ENCODE peak calls at places on chromosomes 6 and 20, in five cellular contexts. A is foreskin fibroblast, U is ovary, V is breast epithelium, F is left lung. C is an unnamed sample.

GRCh38 chr6:122838060-122838780 is 49.2 kb downstream of the SMPDL3A start:
- DNase-seq in F (no peak), V (no peak), A (peak; percentile 16), U (no peak), C (peak; percentile 38)

GRCh38 chr6:79034865-79035264 is 43.2 kb downstream of the PHIP start:
- DNase-seq in A (no peak), V (no peak), F (no peak), U (no peak), C (peak; percentile 34)

GRCh38 chr6:16184129-16184528 is 54.3 kb upstream of the GMPR start:
- DNase-seq in A (no peak), F (no peak), V (no peak), U (no peak), C (peak; percentile 18)

GRCh38 chr6:752438-752837 is 59.5 kb upstream of the EXOC2 start:
- DNase-seq in F (no peak), U (no peak), V (no peak), A (no peak), C (no peak)

GRCh38 chr20:4929686-4930397 is 71.5 kb downstream of the SLC23A2 start:
- DNase-seq in V (no peak), A (no peak), F (no peak), U (no peak), C (peak; percentile 49)

GRCh38 chr20:48064929-48065328 is 279.6 kb upstream of the SULF2 start:
- DNase-seq in U (no peak), F (no peak), V (no peak), A (peak; percentile 35), C (peak; percentile 73)

GRCh38 chr6:25147191-25147590 is 132.0 kb upstream of the CARMIL1 start:
- DNase-seq in A (no peak), U (no peak), F (no peak), V (no peak), C (no peak)

GRCh38 chr6:82365011-82365751 is 1.6 kb downstream of the TPBG start:
- DNase-seq in A (peak; percentile 23), U (peak; percentile 40), V (peak; percentile 53), F (peak; percentile 79), C (no peak)

GRCh38 chr6:149062653-149063348 is 254.7 kb upstream of the TAB2 start:
- DNase-seq in V (no peak), F (no peak), U (no peak), A (no peak), C (no peak)

GRCh38 chr6:78243519-78243918 is 590.7 kb downstream of the MEI4 start:
- DNase-seq in F (no peak), U (no peak), V (no peak), A (peak; percentile 1), C (peak; percentile 28)

GRCh38 chr6:110690106-110690654 is 125.1 kb downstream of the CDK19 start:
- DNase-seq in F (no peak), A (no peak), U (no peak), V (no peak), C (no peak)

GRCh38 chr6:150800596-150801310 is 64.7 kb upstream of the MTHFD1L start:
- DNase-seq in V (no peak), U (no peak), A (no peak), F (no peak), C (no peak)

GRCh38 chr6:139371421-139372253 is 2.8 kb downstream of the CITED2 start:
- DNase-seq in U (no peak), F (no peak), V (no peak), A (no peak), C (peak; percentile 43)

GRCh38 chr20:46158476-46158987 is 40.4 kb downstream of the CD40 start:
- DNase-seq in F (no peak), V (no peak), U (no peak), A (no peak), C (no peak)

GRCh38 chr6:145214570-145214969 is 520.8 kb downstream of the EPM2A start:
- DNase-seq in V (no peak), U (no peak), A (no peak), F (no peak), C (peak; percentile 52)

GRCh38 chr6:15962449-15962764 is 166.5 kb upstream of the MYLIP start:
- DNase-seq in F (no peak), V (no peak), A (peak; percentile 87), U (no peak), C (peak; percentile 73)

GRCh38 chr6:24321538-24322162 is 36.2 kb downstream of the DCDC2 start:
- DNase-seq in U (no peak), F (no peak), V (no peak), A (no peak), C (no peak)

GRCh38 chr6:26286168-26286854 is 78.7 kb upstream of the BTN3A2 start:
- DNase-seq in V (peak; percentile 81), A (no peak), F (peak; percentile 68), U (peak; percentile 82), C (peak; percentile 68)

GRCh38 chr6:15551798-15552197 is 111.0 kb downstream of the DTNBP1 start:
- DNase-seq in F (no peak), A (no peak), V (no peak), U (no peak), C (no peak)

GRCh38 chr6:44439270-44440045 is 52.0 kb downstream of the CDC5L start:
- DNase-seq in U (no peak), F (no peak), V (no peak), A (peak; percentile 59), C (peak; percentile 88)

GRCh38 chr6:109172096-109172495 is 76.8 kb downstream of the CEP57L1 start:
- DNase-seq in F (no peak), V (no peak), U (no peak), A (no peak), C (no peak)

GRCh38 chr6:32942555-32942954 is 1.7 kb upstream of the HLA-DMB start:
- DNase-seq in F (no peak), V (no peak), A (no peak), U (no peak), C (no peak)

GRCh38 chr6:32940656-32941411 is at the start of gene HLA-DMB:
- DNase-seq in F (no peak), U (no peak), A (peak; percentile 41), V (no peak), C (peak; percentile 70)

GRCh38 chr6:32944265-32944664 is 3.4 kb upstream of the HLA-DMB start:
- DNase-seq in A (no peak), U (no peak), F (no peak), V (no peak), C (no peak)

GRCh38 chr6:32943864-32944263 is 3.0 kb upstream of the HLA-DMB start:
- DNase-seq in U (no peak), A (no peak), V (no peak), F (no peak), C (no peak)

GRCh38 chr6:32941412-32941784 is 570 bp upstream of the HLA-DMB start:
- DNase-seq in U (no peak), V (no peak), A (no peak), F (no peak), C (no peak)
- H3K4me3 ChIP-seq in U (no peak overlapping the region), V (no peak overlapping the region), A (no peak overlapping the region), F (no peak overlapping the region), C (no peak overlapping the region)

GRCh38 chr20:16749573-16749972 is 1.4 kb downstream of the OTOR start:
- DNase-seq in V (no peak), F (no peak), U (no peak), A (no peak), C (no peak)

GRCh38 chr20:16752901-16753300 is 4.7 kb downstream of the OTOR start:
- DNase-seq in F (no peak), U (no peak), V (no peak), A (no peak), C (no peak)

GRCh38 chr20:16748058-16748457 is at the start of gene OTOR:
- DNase-seq in V (no peak), A (no peak), U (no peak), F (no peak), C (no peak)

GRCh38 chr20:16752082-16752481 is 3.9 kb downstream of the OTOR start:
- DNase-seq in A (no peak), F (no peak), V (no peak), U (no peak), C (no peak)

DNA sequence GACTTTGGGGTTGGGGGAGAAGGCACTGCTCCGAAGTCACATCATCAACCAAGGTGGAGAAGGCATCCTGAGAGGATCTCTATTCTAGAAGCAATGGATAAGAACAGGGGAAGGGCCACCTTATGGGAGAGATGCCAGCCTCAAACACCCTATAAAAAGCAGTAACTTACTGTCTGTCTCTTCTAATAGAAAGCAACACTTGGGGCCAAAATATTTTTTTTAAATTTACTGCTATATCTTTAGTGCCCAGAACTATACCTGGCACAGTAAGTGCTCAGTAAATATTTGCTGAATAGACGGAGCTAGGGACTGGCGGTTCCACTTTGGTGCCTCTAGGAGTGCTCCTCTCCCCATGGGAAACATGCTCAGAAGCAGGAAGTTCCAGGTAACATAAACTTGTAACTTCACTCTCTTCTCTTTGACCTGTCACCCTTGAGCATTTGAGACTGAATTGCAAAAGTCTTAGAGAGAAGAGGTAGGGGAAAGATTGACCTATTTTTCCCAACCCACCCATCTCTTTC is 807 bp upstream of the OTOR start:
- DNase-seq in F (no peak), U (no peak), V (no peak), A (no peak), C (no peak)
- TF ChIP-seq CTCF in F (no peak), U (no peak), V (no peak), A (no peak), C (no peak)

GRCh38 chr6:127118505-127119360 is at the start of gene RSPO3:
- DNase-seq in V (no peak), A (peak; percentile 38), U (peak; percentile 15), F (peak; percentile 80), C (peak; percentile 33)
- H3K4me3 ChIP-seq in V (peak within 1 kb of the TSS; percentile 57), A (peak within 1 kb of the TSS; percentile 74), U (peak within 1 kb of the TSS; percentile 44), F (peak within 1 kb of the TSS; percentile 44), C (peak within 1 kb of the TSS; percentile 45)

DNA sequence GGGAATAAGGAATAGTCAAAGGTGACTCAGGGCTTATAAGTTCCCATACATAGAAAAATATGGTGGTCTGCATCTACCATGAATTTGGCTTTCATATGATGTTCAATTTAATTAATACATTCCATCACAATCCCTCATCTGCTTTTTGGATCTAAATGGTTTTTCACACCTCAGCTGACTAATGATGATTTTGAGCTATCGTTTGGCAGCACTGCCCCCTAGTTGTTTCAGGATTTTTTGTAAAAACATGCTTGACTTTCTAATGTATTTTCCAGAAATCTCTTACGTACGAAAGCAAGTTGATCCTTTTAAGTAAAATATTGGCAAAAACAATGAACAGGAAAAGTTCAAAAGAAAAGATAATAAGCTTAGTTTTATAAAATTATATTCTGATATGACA is 408.6 kb upstream of the ADGRB3 start:
- DNase-seq in F (no peak), V (no peak), A (no peak), U (no peak), C (no peak)
- TF ChIP-seq CTCF in F (no peak), V (no peak), A (no peak), U (no peak), C (peak; percentile 21)

DNA sequence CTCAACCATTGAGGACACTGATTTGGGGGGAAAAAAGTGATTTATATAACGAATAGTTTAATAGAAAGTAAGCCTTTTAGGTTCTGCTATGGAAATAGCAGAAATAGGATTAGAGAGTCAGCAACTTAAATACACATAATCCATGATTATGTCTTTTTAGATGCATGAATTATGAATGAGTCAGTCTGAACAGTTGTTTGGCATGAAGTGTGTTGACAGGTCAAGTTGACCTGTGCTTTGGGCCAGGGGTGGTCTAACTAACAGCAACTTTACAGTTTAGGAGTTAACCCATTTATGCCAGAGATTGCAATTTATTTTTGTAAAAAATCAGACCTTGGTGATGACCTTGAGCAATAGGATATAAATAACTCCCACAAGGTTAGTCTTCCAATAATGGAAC is 191.3 kb downstream of the MTFR2 start:
- DNase-seq in A (no peak), U (no peak), V (no peak), F (no peak), C (no peak)
- H3K4me3 ChIP-seq in A (no peak overlapping the region), U (no peak overlapping the region), V (no peak overlapping the region), F (no peak overlapping the region), C (no peak overlapping the region)

C was measured in fibroblast of mammary gland.